ENCODE peak calls at places on chromosomes 6 and 20, in nine cellular contexts. W is tibial nerve, V is SK-N-SH, P is transverse colon, C is stomach, Z is sigmoid colon, I is HepG2, O is H1, S is suprapubic skin. F is an unnamed sample.
A peak's percentile ranks its signal among the peaks of the same experiment; 100 is the strongest.

GRCh38 chr6:69719602-69720193 is 77.1 kb downstream of the LMBRD1 start:
- DNase-seq in W (no peak), V (peak; percentile 22), P (no peak), C (no peak), Z (no peak), I (peak; percentile 21), O (no peak), S (no peak), F (no peak)

GRCh38 chr20:31707994-31708744 is 14.5 kb downstream of the BCL2L1 start:
- DNase-seq in W (peak; percentile 33), V (no peak), P (peak; percentile 83), C (peak; percentile 80), Z (peak; percentile 81), I (no peak), O (no peak), S (peak; percentile 68), F (no peak)

GRCh38 chr6:25537349-25538018 is 114.5 kb upstream of the SCGN start:
- DNase-seq in W (no peak), V (no peak), P (no peak), C (no peak), Z (no peak), I (no peak), O (no peak), S (no peak), F (no peak)

GRCh38 chr20:38113401-38114325 is 51.4 kb downstream of the TGM2 start:
- DNase-seq in W (no peak), V (no peak), P (no peak), C (no peak), Z (no peak), I (peak; percentile 78), O (peak; percentile 38), S (no peak), F (no peak)

GRCh38 chr6:56727097-56727845 is 84.6 kb upstream of the DST start:
- DNase-seq in W (no peak), V (no peak), P (no peak), C (no peak), Z (no peak), I (peak; percentile 73), O (no peak), S (no peak), F (no peak)

GRCh38 chr6:148343028-148343374 is 363 bp downstream of the SASH1 start:
- DNase-seq in W (no peak), V (no peak), P (no peak), C (no peak), Z (no peak), I (no peak), O (no peak), S (no peak), F (peak; percentile 21)

GRCh38 chr6:139402935-139403386 is 28.5 kb upstream of the CITED2 start:
- DNase-seq in W (peak; percentile 29), V (no peak), P (no peak), C (no peak), Z (peak; percentile 81), I (no peak), O (no peak), S (no peak), F (no peak)

GRCh38 chr20:51412333-51412761 is 130.2 kb downstream of the NFATC2 start:
- DNase-seq in W (no peak), V (peak; percentile 74), P (no peak), C (no peak), Z (peak; percentile 76), I (no peak), O (no peak), S (peak; percentile 71), F (peak; percentile 33)

GRCh38 chr6:127547215-127547614 is 28.1 kb upstream of the MTCL3 start:
- DNase-seq in W (no peak), V (no peak), P (no peak), C (no peak), Z (no peak), I (no peak), O (no peak), S (no peak), F (no peak)

GRCh38 chr6:43269273-43270007 is 26.2 kb downstream of the TTBK1 start:
- DNase-seq in W (no peak), V (no peak), P (peak; percentile 79), C (peak; percentile 38), Z (no peak), I (no peak), O (no peak), S (no peak), F (no peak)

GRCh38 chr6:134849920-134850447 is 99.9 kb downstream of the ALDH8A1 start:
- DNase-seq in W (no peak), V (no peak), P (no peak), C (no peak), Z (no peak), I (peak; percentile 27), O (no peak), S (no peak), F (no peak)

GRCh38 chr6:26328265-26328844 is 36.6 kb upstream of the BTN3A2 start:
- DNase-seq in W (no peak), V (no peak), P (no peak), C (no peak), Z (no peak), I (no peak), O (no peak), S (no peak), F (no peak)

GRCh38 chr20:35264755-35265154 is 13.2 kb downstream of the MMP24OS start:
- DNase-seq in W (no peak), V (no peak), P (no peak), C (no peak), Z (no peak), I (peak; percentile 74), O (no peak), S (no peak), F (no peak)

GRCh38 chr6:7201444-7201731 is 93.6 kb downstream of the RREB1 start:
- DNase-seq in W (no peak), V (no peak), P (no peak), C (no peak), Z (no peak), I (no peak), O (no peak), S (no peak), F (no peak)
- H3K36me3 ChIP-seq in W (no peaks in the 10 kb centered on the region), V (peaks cover 7% of the 10 kb centered on the region), P (no peaks in the 10 kb centered on the region), C (peaks cover 15% of the 10 kb centered on the region), Z (peaks cover 20% of the 10 kb centered on the region), I (peaks cover 67% of the 10 kb centered on the region), O (no peaks in the 10 kb centered on the region), S (peaks cover 13% of the 10 kb centered on the region), F (no peaks in the 10 kb centered on the region)

GRCh38 chr6:158819977-158820632 is 937 bp upstream of the EZR start:
- DNase-seq in W (no peak), V (no peak), P (no peak), C (no peak), Z (no peak), I (no peak), O (no peak), S (no peak), F (no peak)
- H3K27ac ChIP-seq in W (peak overlapping the region; percentile 94), V (peak overlapping the region; percentile 47), P (peak overlapping the region; percentile 100), C (peak overlapping the region; percentile 99), Z (peak overlapping the region; percentile 95), I (no peak overlapping the region), O (no peak overlapping the region), S (peak overlapping the region; percentile 99), F (peak overlapping the region; percentile 94)

GRCh38 chr6:147058786-147059434 is 145.3 kb upstream of the STXBP5 start:
- DNase-seq in W (no peak), V (peak; percentile 4), P (no peak), C (no peak), Z (no peak), I (no peak), O (no peak), S (no peak), F (no peak)

GRCh38 chr6:147063469-147064031 is 140.7 kb upstream of the STXBP5 start:
- DNase-seq in W (no peak), V (no peak), P (no peak), C (no peak), Z (no peak), I (peak; percentile 70), O (no peak), S (no peak), F (no peak)

GRCh38 chr6:147061152-147061551 is 143.1 kb upstream of the STXBP5 start:
- DNase-seq in W (no peak), V (peak; percentile 12), P (no peak), C (no peak), Z (no peak), I (no peak), O (no peak), S (no peak), F (no peak)

GRCh38 chr6:147055821-147056392 is 148.3 kb upstream of the STXBP5 start:
- DNase-seq in W (no peak), V (no peak), P (no peak), C (no peak), Z (no peak), I (no peak), O (no peak), S (no peak), F (no peak)

GRCh38 chr6:147060636-147061035 is 143.6 kb upstream of the STXBP5 start:
- DNase-seq in W (no peak), V (no peak), P (no peak), C (no peak), Z (no peak), I (peak; percentile 72), O (no peak), S (no peak), F (no peak)
- TF ChIP-seq EP300 in W (no peak), V (no peak), P (no peak), C (no peak), Z (no peak), I (no peak), O (no peak), S (no peak), F (no peak)

DNA sequence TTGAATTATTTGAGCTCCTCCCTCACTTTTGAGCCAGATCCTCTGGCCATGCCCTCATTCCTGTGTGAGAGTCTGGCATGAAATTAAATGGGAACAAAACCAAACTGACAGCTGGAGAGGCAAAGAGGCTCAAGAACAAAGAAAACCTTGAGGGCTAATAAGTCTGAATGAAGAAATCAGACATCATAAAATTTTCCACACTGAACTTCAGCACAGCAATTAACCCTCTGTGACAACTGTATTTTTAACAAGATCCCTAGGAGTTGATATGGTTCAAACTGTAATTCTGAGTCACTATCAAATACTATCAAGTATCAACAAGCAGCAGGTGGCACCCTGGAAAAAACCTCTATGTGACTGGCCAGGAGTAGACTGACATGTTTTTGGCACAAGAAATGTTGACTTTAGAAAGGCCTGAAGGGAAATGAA is 109.4 kb upstream of the EMILIN3 start:
- DNase-seq in W (peak; percentile 40), V (no peak), P (peak; percentile 16), C (peak; percentile 45), Z (no peak), I (no peak), O (no peak), S (no peak), F (peak; percentile 32)
- H3K36me3 ChIP-seq in W (no peaks in the 10 kb centered on the region), V (peaks cover 52% of the 10 kb centered on the region), P (no peaks in the 10 kb centered on the region), C (peaks cover 6% of the 10 kb centered on the region), Z (peaks cover 7% of the 10 kb centered on the region), I (peaks cover 54% of the 10 kb centered on the region), O (peaks cover 2% of the 10 kb centered on the region), S (peaks cover 41% of the 10 kb centered on the region), F (no peaks in the 10 kb centered on the region)

DNA sequence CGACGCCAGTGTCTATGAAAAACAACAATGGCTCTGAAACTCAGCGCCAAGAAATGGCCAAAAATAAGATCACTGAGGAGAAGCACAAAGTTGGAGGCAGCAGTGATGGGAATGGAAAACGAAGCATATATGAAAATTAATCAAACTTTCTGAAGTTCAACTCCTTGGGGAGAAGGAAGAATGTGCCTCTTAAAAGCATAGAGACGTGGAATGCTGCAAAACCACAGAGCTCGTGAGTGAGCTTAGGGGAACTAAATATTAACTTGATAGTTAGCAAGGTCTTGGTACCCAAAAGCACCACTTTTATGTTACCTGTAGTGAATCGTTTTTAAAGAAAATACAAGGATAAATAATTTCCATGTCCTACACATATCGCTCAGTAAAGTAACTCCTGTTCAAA is 11.2 kb upstream of the ADGRF5 start:
- DNase-seq in W (no peak), V (no peak), P (no peak), C (no peak), Z (no peak), I (no peak), O (no peak), S (no peak), F (no peak)
- H3K27ac ChIP-seq in W (no peak overlapping the region), V (no peak overlapping the region), P (no peak overlapping the region), C (no peak overlapping the region), Z (peak overlapping the region; percentile 27), I (no peak overlapping the region), O (no peak overlapping the region), S (no peak overlapping the region), F (no peak overlapping the region)

F was measured in ovary.